ENCODE peak calls at places on chromosomes 6 and 20, in four cellular contexts. One of them, this sample, is unnamed.

GRCh38 chr20:1888796-1889463 is 6.3 kb upstream of the SIRPA start:
- DNase-seq in NCI-H1092: no peak
- DNase-seq in NCI-H446: no peak
- DNase-seq in psoas muscle: no peak
- DNase-seq in this sample: no peak

GRCh38 chr6:5772634-5773230 is 234.0 kb downstream of the NRN1 start:
- DNase-seq in NCI-H1092: no peak
- DNase-seq in NCI-H446: no peak
- DNase-seq in psoas muscle: no peak
- DNase-seq in this sample: peak; percentile 32

GRCh38 chr6:13866291-13866690 is 51.9 kb upstream of the MCUR1 start:
- DNase-seq in NCI-H1092: no peak
- DNase-seq in NCI-H446: peak; percentile 85
- DNase-seq in psoas muscle: no peak
- DNase-seq in this sample: no peak

GRCh38 chr20:62274332-62275262 is 28.2 kb upstream of the ADRM1 start:
- DNase-seq in NCI-H1092: no peak
- DNase-seq in NCI-H446: no peak
- DNase-seq in psoas muscle: no peak
- DNase-seq in this sample: no peak

GRCh38 chr20:46990811-46991567 is 96.3 kb downstream of the EYA2 start:
- DNase-seq in NCI-H1092: no peak
- DNase-seq in NCI-H446: no peak
- DNase-seq in psoas muscle: no peak
- DNase-seq in this sample: no peak

GRCh38 chr6:33967966-33968724 is 164.3 kb upstream of the MLN start:
- DNase-seq in NCI-H1092: no peak
- DNase-seq in NCI-H446: peak; percentile 11
- DNase-seq in psoas muscle: no peak
- DNase-seq in this sample: no peak

GRCh38 chr6:83853178-83853967 is at the start of gene RIPPLY2:
- DNase-seq in NCI-H1092: peak; percentile 57
- DNase-seq in NCI-H446: peak; percentile 74
- DNase-seq in psoas muscle: no peak
- DNase-seq in this sample: peak; percentile 28

GRCh38 chr6:158017621-158018369 is 36.1 kb downstream of the SYNJ2 start:
- DNase-seq in NCI-H1092: no peak
- DNase-seq in NCI-H446: no peak
- DNase-seq in psoas muscle: no peak
- DNase-seq in this sample: no peak

GRCh38 chr6:156827382-156827781 is 50.2 kb downstream of the ARID1B start:
- DNase-seq in NCI-H1092: no peak
- DNase-seq in NCI-H446: no peak
- DNase-seq in psoas muscle: no peak
- DNase-seq in this sample: no peak

GRCh38 chr6:2931055-2931454 is 27.9 kb upstream of the SERPINB9 start:
- DNase-seq in NCI-H1092: no peak
- DNase-seq in NCI-H446: no peak
- DNase-seq in psoas muscle: no peak
- DNase-seq in this sample: no peak

GRCh38 chr6:106318851-106319250 is 6.7 kb downstream of the ATG5 start:
- DNase-seq in NCI-H1092: no peak
- DNase-seq in NCI-H446: no peak
- DNase-seq in psoas muscle: no peak
- DNase-seq in this sample: no peak

GRCh38 chr6:39188577-39188976 is 40.7 kb downstream of the KCNK5 start:
- DNase-seq in NCI-H1092: no peak
- DNase-seq in NCI-H446: no peak
- DNase-seq in psoas muscle: no peak
- DNase-seq in this sample: no peak

GRCh38 chr6:52522151-52522626 is 54.7 kb downstream of the TRAM2 start:
- DNase-seq in NCI-H1092: no peak
- DNase-seq in NCI-H446: no peak
- DNase-seq in psoas muscle: peak; percentile 67
- DNase-seq in this sample: no peak

GRCh38 chr6:30935018-30935417 is 3.0 kb upstream of the SFTA2 start:
- DNase-seq in NCI-H1092: no peak
- DNase-seq in NCI-H446: no peak
- DNase-seq in psoas muscle: no peak
- DNase-seq in this sample: no peak

GRCh38 chr20:18263723-18264122 is 24.6 kb upstream of the ZNF133 start:
- DNase-seq in NCI-H1092: no peak
- DNase-seq in NCI-H446: peak; percentile 61
- DNase-seq in psoas muscle: no peak
- DNase-seq in this sample: no peak

GRCh38 chr20:44618318-44618731 is 33.2 kb downstream of the ADA start:
- DNase-seq in NCI-H1092: peak; percentile 10
- DNase-seq in NCI-H446: no peak
- DNase-seq in psoas muscle: no peak
- DNase-seq in this sample: no peak

This sample was measured in NCI-H2029 treated with DMSO at 0.1 percent for 48 hours.